ENCODE peak calls at places on chromosomes 2 and 18, in four cellular contexts. One of them, this sample, is unnamed.

GRCh38 chr2:118721817-118722551 is 125.5 kb downstream of the EN1 start:
- DNase-seq in GM12865: no peak
- DNase-seq in AG09309: no peak
- DNase-seq in cardiac fibroblast: no peak
- DNase-seq in this sample: no peak

GRCh38 chr2:27721884-27722485 is 49.5 kb upstream of the MRPL33 start:
- DNase-seq in cardiac fibroblast: no peak
- DNase-seq in AG09309: no peak
- DNase-seq in GM12865: no peak
- DNase-seq in this sample: no peak

GRCh38 chr2:166314022-166314759 is 61.6 kb downstream of the SCN9A start:
- DNase-seq in AG09309: peak; percentile 61
- DNase-seq in GM12865: no peak
- DNase-seq in cardiac fibroblast: peak; percentile 91
- DNase-seq in this sample: peak; percentile 90

GRCh38 chr2:83997889-83998288 is 461.2 kb downstream of the SUCLG1 start:
- DNase-seq in GM12865: no peak
- DNase-seq in AG09309: no peak
- DNase-seq in cardiac fibroblast: no peak
- DNase-seq in this sample: no peak

GRCh38 chr2:58364098-58364497 is 123.0 kb upstream of the FANCL start:
- DNase-seq in AG09309: no peak
- DNase-seq in GM12865: no peak
- DNase-seq in cardiac fibroblast: no peak
- DNase-seq in this sample: no peak

GRCh38 chr2:239302808-239303557 is 97.8 kb downstream of the HDAC4 start:
- DNase-seq in cardiac fibroblast: no peak
- DNase-seq in AG09309: no peak
- DNase-seq in GM12865: peak; percentile 59
- DNase-seq in this sample: no peak

GRCh38 chr18:48662021-48662661 is 123.3 kb downstream of the CTIF start:
- DNase-seq in cardiac fibroblast: peak; percentile 69
- DNase-seq in AG09309: no peak
- DNase-seq in GM12865: no peak
- DNase-seq in this sample: no peak

GRCh38 chr2:37795456-37795855 is 124.0 kb upstream of the CDC42EP3 start:
- DNase-seq in GM12865: no peak
- DNase-seq in cardiac fibroblast: no peak
- DNase-seq in AG09309: no peak
- DNase-seq in this sample: no peak

GRCh38 chr2:174066871-174067270 is 101.7 kb upstream of the SP3 start:
- DNase-seq in cardiac fibroblast: no peak
- DNase-seq in GM12865: no peak
- DNase-seq in AG09309: no peak
- DNase-seq in this sample: no peak

GRCh38 chr2:5373200-5373599 is 319.0 kb upstream of the SOX11 start:
- DNase-seq in cardiac fibroblast: no peak
- DNase-seq in GM12865: no peak
- DNase-seq in AG09309: no peak
- DNase-seq in this sample: no peak

GRCh38 chr2:224412064-224412921 is 10.4 kb upstream of the FAM124B start:
- DNase-seq in cardiac fibroblast: peak; percentile 36
- DNase-seq in GM12865: no peak
- DNase-seq in AG09309: peak; percentile 43
- DNase-seq in this sample: no peak

GRCh38 chr2:144137269-144137668 is 382.6 kb downstream of the ZEB2 start:
- DNase-seq in GM12865: no peak
- DNase-seq in cardiac fibroblast: no peak
- DNase-seq in AG09309: no peak
- DNase-seq in this sample: no peak

GRCh38 chr2:25309402-25309801 is 32.3 kb downstream of the DNMT3A start:
- DNase-seq in cardiac fibroblast: peak; percentile 68
- DNase-seq in GM12865: peak; percentile 68
- DNase-seq in AG09309: no peak
- DNase-seq in this sample: no peak

GRCh38 chr2:39325966-39326365 is 82.2 kb upstream of the CDKL4 start:
- DNase-seq in GM12865: no peak
- DNase-seq in AG09309: no peak
- DNase-seq in cardiac fibroblast: peak; percentile 73
- DNase-seq in this sample: peak; percentile 14

GRCh38 chr2:149984311-149984710 is 396.7 kb upstream of the MMADHC start:
- DNase-seq in cardiac fibroblast: no peak
- DNase-seq in AG09309: no peak
- DNase-seq in GM12865: no peak
- DNase-seq in this sample: no peak

GRCh38 chr2:101956465-101957030 is 35.2 kb upstream of the IL1R2 start:
- DNase-seq in cardiac fibroblast: peak; percentile 46
- DNase-seq in GM12865: peak; percentile 17
- DNase-seq in AG09309: no peak
- DNase-seq in this sample: no peak

GRCh38 chr2:94986392-94986963 is 39.0 kb upstream of the MAL start:
- DNase-seq in cardiac fibroblast: peak; percentile 75
- DNase-seq in AG09309: peak; percentile 42
- DNase-seq in GM12865: peak; percentile 63
- DNase-seq in this sample: peak; percentile 16

GRCh38 chr2:8126783-8127182 is 555.1 kb upstream of the ID2 start:
- DNase-seq in GM12865: no peak
- DNase-seq in cardiac fibroblast: no peak
- DNase-seq in AG09309: no peak
- DNase-seq in this sample: no peak

GRCh38 chr2:186544255-186544675 is 45.6 kb upstream of the ITGAV start:
- DNase-seq in GM12865: peak; percentile 16
- DNase-seq in AG09309: peak; percentile 50
- DNase-seq in cardiac fibroblast: peak; percentile 96
- DNase-seq in this sample: peak; percentile 60

GRCh38 chr2:28428486-28428885 is 35.8 kb downstream of the FOSL2 start:
- DNase-seq in GM12865: no peak
- DNase-seq in cardiac fibroblast: no peak
- DNase-seq in AG09309: no peak
- DNase-seq in this sample: no peak

GRCh38 chr2:52861606-52862005 is 906.0 kb upstream of the CHAC2 start:
- DNase-seq in cardiac fibroblast: no peak
- DNase-seq in AG09309: no peak
- DNase-seq in GM12865: no peak
- DNase-seq in this sample: no peak

GRCh38 chr2:232438951-232439757 is 16.8 kb upstream of the ALPI start:
- DNase-seq in AG09309: no peak
- DNase-seq in GM12865: peak; percentile 33
- DNase-seq in cardiac fibroblast: peak; percentile 27
- DNase-seq in this sample: no peak

GRCh38 chr18:2526320-2526719 is 45.0 kb downstream of the METTL4 start:
- DNase-seq in GM12865: no peak
- DNase-seq in cardiac fibroblast: no peak
- DNase-seq in AG09309: no peak
- DNase-seq in this sample: no peak

GRCh38 chr2:234951386-234952269 is at the start of gene SH3BP4:
- DNase-seq in cardiac fibroblast: peak; percentile 73
- DNase-seq in GM12865: no peak
- DNase-seq in AG09309: no peak
- DNase-seq in this sample: no peak

GRCh38 chr18:77101410-77102245 is 31.0 kb downstream of the MBP start:
- DNase-seq in AG09309: peak; percentile 91
- DNase-seq in cardiac fibroblast: peak; percentile 99
- DNase-seq in GM12865: peak; percentile 79
- DNase-seq in this sample: peak; percentile 88

GRCh38 chr2:104872866-104873688 is 19.2 kb downstream of the POU3F3 start:
- DNase-seq in GM12865: peak; percentile 73
- DNase-seq in cardiac fibroblast: peak; percentile 71
- DNase-seq in AG09309: peak; percentile 16
- DNase-seq in this sample: peak; percentile 22

GRCh38 chr18:45482286-45482685 is 133.0 kb upstream of the SLC14A2 start:
- DNase-seq in cardiac fibroblast: no peak
- DNase-seq in GM12865: no peak
- DNase-seq in AG09309: no peak
- DNase-seq in this sample: no peak

GRCh38 chr2:240628507-240629418 is 3.5 kb downstream of the GPR35 start:
- DNase-seq in GM12865: no peak
- DNase-seq in cardiac fibroblast: no peak
- DNase-seq in AG09309: no peak
- DNase-seq in this sample: no peak

GRCh38 chr2:240502059-240502429 is 55.7 kb downstream of the ANKMY1 start:
- DNase-seq in GM12865: no peak
- DNase-seq in cardiac fibroblast: no peak
- DNase-seq in AG09309: no peak
- DNase-seq in this sample: no peak

GRCh38 chr2:110823165-110823564 is 90.8 kb downstream of the ACOXL start:
- DNase-seq in GM12865: no peak
- DNase-seq in cardiac fibroblast: no peak
- DNase-seq in AG09309: no peak
- DNase-seq in this sample: no peak

GRCh38 chr2:106115665-106116064 is 78.4 kb downstream of the UXS1 start:
- DNase-seq in AG09309: no peak
- DNase-seq in GM12865: no peak
- DNase-seq in cardiac fibroblast: no peak
- DNase-seq in this sample: no peak

GRCh38 chr2:120734930-120735611 is 597 bp upstream of the GLI2 start:
- DNase-seq in cardiac fibroblast: no peak
- DNase-seq in GM12865: no peak
- DNase-seq in AG09309: no peak
- DNase-seq in this sample: no peak

GRCh38 chr18:39571511-39571910 is 2005.9 kb upstream of the CELF4 start:
- DNase-seq in cardiac fibroblast: peak; percentile 45
- DNase-seq in AG09309: no peak
- DNase-seq in GM12865: peak; percentile 9
- DNase-seq in this sample: no peak

GRCh38 chr2:58891828-58892366 is 650.8 kb upstream of the FANCL start:
- DNase-seq in GM12865: no peak
- DNase-seq in cardiac fibroblast: no peak
- DNase-seq in AG09309: no peak
- DNase-seq in this sample: no peak

GRCh38 chr2:241706539-241706938 is 4.7 kb downstream of the ING5 start:
- DNase-seq in cardiac fibroblast: no peak
- DNase-seq in AG09309: no peak
- DNase-seq in GM12865: no peak
- DNase-seq in this sample: no peak

GRCh38 chr2:43001787-43002468 is 209.5 kb upstream of the HAAO start:
- DNase-seq in GM12865: no peak
- DNase-seq in cardiac fibroblast: no peak
- DNase-seq in AG09309: no peak
- DNase-seq in this sample: no peak
- H3K4me3 ChIP-seq in GM12865: no peak overlapping the region
- H3K4me3 ChIP-seq in cardiac fibroblast: no peak overlapping the region
- H3K4me3 ChIP-seq in AG09309: no peak overlapping the region
- H3K4me3 ChIP-seq in this sample: no peak overlapping the region

DNA sequence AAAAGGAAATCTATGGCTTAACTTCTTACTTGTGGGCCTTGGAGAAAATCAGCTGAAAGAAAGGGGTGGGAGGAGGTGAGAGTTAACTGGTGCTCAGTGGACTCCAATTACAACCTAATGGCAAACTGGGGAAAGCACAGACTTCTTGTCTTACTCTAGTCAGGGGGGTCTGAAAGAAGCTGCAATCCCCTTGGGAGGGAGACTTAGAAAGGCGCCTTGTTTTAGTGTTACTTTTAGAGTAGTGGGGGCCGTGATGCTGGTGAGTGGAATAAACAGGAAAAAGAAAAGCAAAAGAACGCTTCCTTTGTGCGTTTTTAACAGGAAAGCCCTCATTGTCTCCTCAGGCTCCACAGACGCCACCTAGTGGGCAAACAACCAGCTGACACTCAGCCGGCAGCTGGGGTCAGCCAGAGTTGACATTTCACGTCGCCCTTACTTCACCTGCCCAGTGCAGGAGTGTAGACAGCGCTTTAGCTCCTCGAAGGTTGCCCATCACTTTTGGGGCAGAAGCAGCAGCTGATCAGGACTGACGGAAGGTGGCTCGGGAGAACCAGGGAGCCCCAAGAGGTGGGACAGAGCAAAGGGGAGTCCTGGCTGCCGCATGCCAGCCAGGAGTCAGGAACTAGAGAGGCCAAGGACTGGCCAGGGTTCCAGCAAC is 55.9 kb upstream of the GORASP2 start:
- DNase-seq in GM12865: peak; percentile 82
- DNase-seq in cardiac fibroblast: peak; percentile 73
- DNase-seq in AG09309: no peak
- DNase-seq in this sample: no peak
- H3K4me3 ChIP-seq in GM12865: peak overlapping the region; percentile 1
- H3K4me3 ChIP-seq in cardiac fibroblast: no peak overlapping the region
- H3K4me3 ChIP-seq in AG09309: peak overlapping the region; percentile 18
- H3K4me3 ChIP-seq in this sample: peak overlapping the region; percentile 14

GRCh38 chr2:9258953-9259399 is 52.4 kb downstream of the ASAP2 start:
- DNase-seq in AG09309: no peak
- DNase-seq in cardiac fibroblast: peak; percentile 59
- DNase-seq in GM12865: no peak
- DNase-seq in this sample: no peak
- H3K4me3 ChIP-seq in AG09309: no peak overlapping the region
- H3K4me3 ChIP-seq in cardiac fibroblast: no peak overlapping the region
- H3K4me3 ChIP-seq in GM12865: no peak overlapping the region
- H3K4me3 ChIP-seq in this sample: peak overlapping the region; percentile 21

GRCh38 chr18:35049111-35050003 is 8.1 kb downstream of the MAPRE2 start:
- DNase-seq in AG09309: no peak
- DNase-seq in cardiac fibroblast: peak; percentile 27
- DNase-seq in GM12865: peak; percentile 39
- DNase-seq in this sample: no peak
- H3K4me3 ChIP-seq in AG09309: no peak overlapping the region
- H3K4me3 ChIP-seq in cardiac fibroblast: no peak overlapping the region
- H3K4me3 ChIP-seq in GM12865: peak overlapping the region; percentile 54
- H3K4me3 ChIP-seq in this sample: no peak overlapping the region

DNA sequence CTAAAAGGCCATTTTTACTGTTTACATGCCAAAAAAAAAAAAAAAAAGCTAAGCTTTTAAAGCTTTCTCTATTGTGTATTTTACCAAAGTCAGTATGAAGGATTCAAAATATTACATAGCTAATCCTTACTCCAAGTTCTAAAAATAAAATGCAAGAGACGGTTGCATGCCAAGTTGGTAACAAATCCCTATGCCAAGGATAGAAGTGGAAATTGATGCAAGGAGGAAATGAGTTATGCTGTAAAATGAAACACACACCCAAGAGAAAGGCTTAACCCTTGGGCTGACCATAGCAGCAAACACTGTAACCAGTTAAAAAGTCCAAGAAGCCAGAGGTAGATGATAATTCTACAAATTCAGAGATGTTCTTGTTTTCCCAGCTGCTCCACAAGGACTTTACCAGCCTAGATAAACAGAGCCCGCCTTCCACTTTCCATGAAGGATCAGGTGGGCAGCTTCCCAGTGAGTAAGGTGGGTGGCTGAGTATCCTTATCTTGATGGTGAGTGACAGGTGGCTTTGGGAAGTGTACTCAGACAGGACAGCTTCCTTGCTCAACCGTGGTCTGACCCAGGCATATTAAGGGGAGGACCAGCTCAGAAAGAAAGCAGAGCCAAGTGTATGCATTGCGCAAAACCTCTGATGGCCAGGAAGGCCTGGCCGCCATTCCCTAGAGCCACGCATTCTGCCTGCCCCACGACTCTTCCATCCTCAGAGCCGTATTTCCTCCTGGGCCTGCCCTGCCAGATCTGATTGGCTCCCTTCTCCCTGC is 34.4 kb downstream of the ATP8B1 start:
- DNase-seq in cardiac fibroblast: peak; percentile 71
- DNase-seq in AG09309: peak; percentile 72
- DNase-seq in GM12865: no peak
- DNase-seq in this sample: no peak
- H3K4me3 ChIP-seq in cardiac fibroblast: no peak overlapping the region
- H3K4me3 ChIP-seq in AG09309: no peak overlapping the region
- H3K4me3 ChIP-seq in GM12865: no peak overlapping the region
- H3K4me3 ChIP-seq in this sample: no peak overlapping the region

This sample was measured in skeletal muscle cell.